ENCODE peak calls at places on chromosomes 13 and 19, in five cellular contexts. One of them, this sample, is unnamed. For H3K9me3, the result is how much of the 10 kb centered on the place peaks cover.

GRCh38 chr13:39602614-39603366 is at the start of gene LHFPL6:
- DNase-seq in A549: peak
- DNase-seq in K562: peak
- DNase-seq in IMR-90: peak
- DNase-seq in GM12878: no peak
- DNase-seq in this sample: peak

GRCh38 chr13:39967199-39967959 is 311.9 kb downstream of the COG6 start:
- DNase-seq in A549: no peak
- DNase-seq in IMR-90: no peak
- DNase-seq in GM12878: no peak
- DNase-seq in K562: no peak
- DNase-seq in this sample: no peak

GRCh38 chr13:113856716-113857065 is 7.2 kb downstream of the GAS6 start:
- DNase-seq in A549: no peak
- DNase-seq in GM12878: no peak
- DNase-seq in K562: no peak
- DNase-seq in IMR-90: peak
- DNase-seq in this sample: no peak

GRCh38 chr19:33468361-33469170 is 53.0 kb downstream of the PEPD start:
- DNase-seq in GM12878: no peak
- DNase-seq in A549: no peak
- DNase-seq in IMR-90: peak
- DNase-seq in K562: no peak
- DNase-seq in this sample: no peak

GRCh38 chr19:2551172-2551863 is 75.4 kb downstream of the GADD45B start:
- DNase-seq in K562: no peak
- DNase-seq in GM12878: no peak
- DNase-seq in A549: no peak
- DNase-seq in IMR-90: no peak
- DNase-seq in this sample: no peak

GRCh38 chr19:1780272-1780957 is 27.1 kb downstream of the ONECUT3 start:
- DNase-seq in A549: peak
- DNase-seq in K562: no peak
- DNase-seq in IMR-90: peak
- DNase-seq in GM12878: no peak
- DNase-seq in this sample: peak

GRCh38 chr19:19137556-19138109 is 645 bp downstream of the TMEM161A start:
- DNase-seq in IMR-90: no peak
- DNase-seq in GM12878: no peak
- DNase-seq in A549: no peak
- DNase-seq in K562: peak
- DNase-seq in this sample: peak

GRCh38 chr13:22893149-22893548 is 287.6 kb upstream of the SGCG start:
- DNase-seq in GM12878: no peak
- DNase-seq in IMR-90: no peak
- DNase-seq in A549: no peak
- DNase-seq in K562: no peak
- DNase-seq in this sample: no peak

GRCh38 chr13:85638265-85638664 is 161.0 kb downstream of the SLITRK6 start:
- DNase-seq in A549: no peak
- DNase-seq in GM12878: no peak
- DNase-seq in IMR-90: no peak
- DNase-seq in K562: no peak
- DNase-seq in this sample: no peak

GRCh38 chr19:15649526-15649925 is 8.8 kb downstream of the CYP4F3 start:
- DNase-seq in A549: no peak
- DNase-seq in K562: no peak
- DNase-seq in IMR-90: no peak
- DNase-seq in GM12878: no peak
- DNase-seq in this sample: no peak
- H3K9me3 ChIP-seq in A549: under half
- H3K9me3 ChIP-seq in K562: under half
- H3K9me3 ChIP-seq in IMR-90: under half
- H3K9me3 ChIP-seq in GM12878: under half
- H3K9me3 ChIP-seq in this sample: under half

GRCh38 chr13:110265341-110265681 is 41.6 kb downstream of the COL4A1 start:
- DNase-seq in GM12878: no peak
- DNase-seq in A549: no peak
- DNase-seq in K562: no peak
- DNase-seq in IMR-90: no peak
- DNase-seq in this sample: peak

GRCh38 chr13:110266431-110266809 is 40.5 kb downstream of the COL4A1 start:
- DNase-seq in IMR-90: no peak
- DNase-seq in A549: no peak
- DNase-seq in GM12878: no peak
- DNase-seq in K562: no peak
- DNase-seq in this sample: no peak

GRCh38 chr13:110266983-110267382 is 40.0 kb downstream of the COL4A1 start:
- DNase-seq in K562: no peak
- DNase-seq in IMR-90: no peak
- DNase-seq in GM12878: no peak
- DNase-seq in A549: no peak
- DNase-seq in this sample: peak

GRCh38 chr13:110264685-110265275 is 42.2 kb downstream of the COL4A1 start:
- DNase-seq in GM12878: no peak
- DNase-seq in A549: no peak
- DNase-seq in IMR-90: no peak
- DNase-seq in K562: no peak
- DNase-seq in this sample: no peak

GRCh38 chr13:110265682-110266430 is 41.1 kb downstream of the COL4A1 start:
- DNase-seq in K562: no peak
- DNase-seq in IMR-90: no peak
- DNase-seq in GM12878: no peak
- DNase-seq in A549: no peak
- DNase-seq in this sample: peak
- TF ChIP-seq RAD21 in K562: no peak
- TF ChIP-seq RAD21 in IMR-90: no peak
- TF ChIP-seq RAD21 in GM12878: no peak
- TF ChIP-seq RAD21 in A549: no peak
- TF ChIP-seq RAD21 in this sample: no peak

DNA sequence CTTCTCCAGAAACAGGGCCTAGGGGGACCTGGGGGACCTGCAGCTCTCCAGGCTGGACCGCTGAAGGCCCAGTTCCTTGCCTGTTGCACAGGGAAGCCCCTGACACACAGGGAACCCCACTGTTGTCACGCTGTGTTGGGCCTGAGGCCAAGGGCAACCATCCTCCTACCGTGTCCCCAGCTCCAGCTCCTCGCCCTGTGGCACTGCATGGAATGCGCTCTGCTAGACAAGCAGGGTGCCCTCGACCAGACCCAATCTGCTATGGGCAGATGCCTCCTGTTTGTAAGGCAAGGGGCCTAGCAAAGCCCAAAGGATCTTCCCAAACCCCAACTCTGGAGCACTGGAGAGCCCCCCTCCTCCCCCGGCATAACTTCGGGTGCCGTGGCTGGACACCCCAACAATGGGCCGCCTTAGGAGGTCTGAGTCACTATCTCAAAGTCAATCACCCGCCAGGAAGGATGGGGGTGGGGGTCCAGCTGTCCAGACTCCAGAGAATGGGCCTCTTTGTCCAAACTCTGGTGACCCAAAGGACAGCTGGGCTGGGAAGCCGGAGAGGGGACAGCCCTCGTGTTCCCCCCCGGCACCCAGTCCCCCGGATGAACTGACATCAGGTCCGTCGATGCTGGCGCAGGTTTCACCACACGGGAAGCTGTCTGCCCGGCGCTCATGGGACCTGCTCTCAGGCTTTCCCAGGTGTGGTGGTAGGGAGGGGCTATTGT is 3.7 kb downstream of the BRSK1 start:
- DNase-seq in K562: no peak
- DNase-seq in IMR-90: no peak
- DNase-seq in A549: no peak
- DNase-seq in GM12878: no peak
- DNase-seq in this sample: no peak
- TF ChIP-seq SMC3 in K562: no peak
- TF ChIP-seq SMC3 in IMR-90: no peak
- TF ChIP-seq SMC3 in A549: no peak
- TF ChIP-seq SMC3 in GM12878: no peak
- TF ChIP-seq SMC3 in this sample: no peak

GRCh38 chr19:51798958-51799310 is 4.0 kb downstream of the FPR3 start:
- DNase-seq in IMR-90: no peak
- DNase-seq in K562: no peak
- DNase-seq in A549: no peak
- DNase-seq in GM12878: no peak
- DNase-seq in this sample: no peak
- H3K9me3 ChIP-seq in IMR-90: under half
- H3K9me3 ChIP-seq in K562: under half
- H3K9me3 ChIP-seq in A549: under half
- H3K9me3 ChIP-seq in GM12878: under half
- H3K9me3 ChIP-seq in this sample: under half

GRCh38 chr13:37602743-37603381 is 4.3 kb upstream of the POSTN start:
- DNase-seq in IMR-90: peak
- DNase-seq in A549: no peak
- DNase-seq in K562: no peak
- DNase-seq in GM12878: no peak
- DNase-seq in this sample: peak
- TF ChIP-seq RAD21 in IMR-90: peak
- TF ChIP-seq RAD21 in A549: peak
- TF ChIP-seq RAD21 in K562: no peak
- TF ChIP-seq RAD21 in GM12878: peak
- TF ChIP-seq RAD21 in this sample: peak

DNA sequence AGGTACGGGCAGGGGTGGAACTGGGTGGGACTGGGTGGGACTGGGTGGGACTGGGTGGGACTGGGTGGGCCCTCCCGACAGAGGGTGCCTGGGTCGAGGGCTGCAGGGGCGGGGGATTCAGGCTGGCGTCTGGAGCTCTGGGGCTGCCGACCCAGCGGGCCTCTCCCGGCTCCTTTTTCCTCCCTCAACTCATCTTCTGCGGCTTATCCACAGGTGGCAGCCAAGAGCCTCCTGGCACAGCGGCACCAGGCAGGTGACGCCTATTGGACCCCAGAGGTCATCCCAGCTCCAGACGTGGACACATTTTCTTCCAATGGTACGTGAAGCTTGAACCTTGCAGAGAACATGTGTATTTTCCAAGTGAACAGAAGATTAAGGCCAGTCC is 533 bp downstream of the ZNF544 start:
- DNase-seq in A549: peak
- DNase-seq in K562: peak
- DNase-seq in GM12878: no peak
- DNase-seq in IMR-90: peak
- DNase-seq in this sample: peak
- TF ChIP-seq SMC3 in A549: no peak
- TF ChIP-seq SMC3 in K562: no peak
- TF ChIP-seq SMC3 in GM12878: no peak
- TF ChIP-seq SMC3 in IMR-90: no peak
- TF ChIP-seq SMC3 in this sample: no peak

GRCh38 chr19:41694831-41695635 is 7.0 kb upstream of the CEACAM7 start:
- DNase-seq in IMR-90: no peak
- DNase-seq in GM12878: no peak
- DNase-seq in K562: no peak
- DNase-seq in A549: no peak
- DNase-seq in this sample: no peak

GRCh38 chr19:41695745-41696144 is 7.7 kb upstream of the CEACAM7 start:
- DNase-seq in GM12878: no peak
- DNase-seq in A549: no peak
- DNase-seq in K562: no peak
- DNase-seq in IMR-90: no peak
- DNase-seq in this sample: no peak

GRCh38 chr19:41697198-41697855 is 9.3 kb upstream of the CEACAM7 start:
- DNase-seq in IMR-90: no peak
- DNase-seq in A549: no peak
- DNase-seq in K562: no peak
- DNase-seq in GM12878: no peak
- DNase-seq in this sample: no peak

GRCh38 chr19:41698746-41699230 is 9.6 kb upstream of the CEACAM5 start:
- DNase-seq in K562: no peak
- DNase-seq in IMR-90: no peak
- DNase-seq in GM12878: peak
- DNase-seq in A549: peak
- DNase-seq in this sample: no peak

DNA sequence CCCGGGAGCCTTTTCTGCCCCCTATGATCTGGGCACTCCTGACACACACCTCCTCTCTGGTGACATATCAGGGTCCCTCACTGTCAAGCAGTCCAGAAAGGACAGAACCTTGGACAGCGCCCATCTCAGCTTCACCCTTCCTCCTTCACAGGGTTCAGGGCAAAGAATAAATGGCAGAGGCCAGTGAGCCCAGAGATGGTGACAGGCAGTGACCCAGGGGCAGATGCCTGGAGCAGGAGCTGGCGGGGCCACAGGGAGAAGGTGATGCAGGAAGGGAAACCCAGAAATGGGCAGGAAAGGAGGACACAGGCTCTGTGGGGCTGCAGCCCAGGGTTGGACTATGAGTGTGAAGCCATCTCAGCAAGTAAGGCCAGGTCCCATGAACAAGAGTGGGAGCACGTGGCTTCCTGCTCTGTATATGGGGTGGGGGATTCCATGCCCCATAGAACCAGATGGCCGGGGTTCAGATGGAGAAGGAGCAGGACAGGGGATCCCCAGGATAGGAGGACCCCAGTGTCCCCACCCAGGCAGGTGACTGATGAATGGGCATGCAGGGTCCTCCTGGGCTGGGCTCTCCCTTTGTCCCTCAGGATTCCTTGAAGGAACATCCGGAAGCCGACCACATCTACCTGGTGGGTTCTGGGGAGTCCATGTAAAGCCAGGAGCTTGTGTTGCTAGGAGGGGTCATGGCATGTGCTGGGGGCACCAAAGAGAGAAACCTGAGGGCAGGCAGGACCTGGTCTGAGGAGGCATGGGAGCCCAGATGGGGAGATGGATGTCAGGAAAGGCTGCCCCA is 8.5 kb upstream of the CEACAM7 start:
- DNase-seq in K562: no peak
- DNase-seq in A549: no peak
- DNase-seq in IMR-90: no peak
- DNase-seq in GM12878: no peak
- DNase-seq in this sample: no peak
- H3K9me3 ChIP-seq in K562: under half
- H3K9me3 ChIP-seq in A549: under half
- H3K9me3 ChIP-seq in IMR-90: under half
- H3K9me3 ChIP-seq in GM12878: under half
- H3K9me3 ChIP-seq in this sample: under half

DNA sequence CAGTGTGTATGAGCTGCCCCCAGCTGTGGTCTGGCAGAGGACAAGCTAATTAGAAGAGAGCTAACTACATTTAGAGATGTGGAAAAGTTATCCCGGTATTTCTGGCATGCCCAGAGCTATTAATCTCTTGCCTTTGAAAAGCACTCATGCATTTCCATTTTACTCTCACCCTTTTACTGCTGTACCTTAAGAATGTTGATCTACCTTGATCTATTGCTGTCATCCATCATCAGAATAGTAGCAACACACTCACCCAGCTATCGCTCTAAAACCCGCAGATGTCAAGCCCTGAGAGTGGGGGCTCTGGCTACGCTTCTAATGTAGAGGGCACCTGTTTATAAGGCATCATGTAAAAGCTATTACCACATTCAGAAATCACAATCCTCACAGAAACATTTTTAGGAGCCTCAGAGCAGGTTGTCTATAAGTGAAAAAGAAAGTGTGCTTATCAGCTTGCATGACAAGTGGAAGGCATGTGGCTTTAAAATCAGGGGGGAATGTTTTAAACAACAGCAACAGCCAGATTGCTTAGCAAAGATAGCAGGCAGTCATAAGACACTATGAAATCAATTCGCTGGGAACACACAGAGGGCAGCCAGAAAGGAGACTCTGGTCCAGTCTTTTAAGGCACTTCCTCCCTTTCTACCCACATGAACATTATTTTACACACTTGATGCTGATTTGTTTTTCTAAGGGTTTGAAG is 224.2 kb upstream of the IRS2 start:
- DNase-seq in IMR-90: peak
- DNase-seq in K562: no peak
- DNase-seq in GM12878: no peak
- DNase-seq in A549: no peak
- DNase-seq in this sample: no peak
- TF ChIP-seq RAD21 in IMR-90: no peak
- TF ChIP-seq RAD21 in K562: no peak
- TF ChIP-seq RAD21 in GM12878: no peak
- TF ChIP-seq RAD21 in A549: no peak
- TF ChIP-seq RAD21 in this sample: no peak

GRCh38 chr19:39263912-39264305 is 4.3 kb upstream of the IFNL2 start:
- DNase-seq in K562: no peak
- DNase-seq in IMR-90: no peak
- DNase-seq in A549: no peak
- DNase-seq in GM12878: no peak
- DNase-seq in this sample: no peak
- TF ChIP-seq SMC3 in K562: no peak
- TF ChIP-seq SMC3 in IMR-90: no peak
- TF ChIP-seq SMC3 in A549: no peak
- TF ChIP-seq SMC3 in GM12878: no peak
- TF ChIP-seq SMC3 in this sample: no peak